ENCODE peak calls at places on chromosomes 4 and X, in five cellular contexts. E, S, O, I and A are unnamed samples.
A peak's percentile ranks its signal among the peaks of the same experiment; 100 is the strongest.

GRCh38 chr4:93031431-93032098 is 727.8 kb downstream of the GRID2 start:
- DNase-seq in I (no peak), E (no peak), O (no peak), S (no peak), A (no peak)

GRCh38 chrX:78027798-78028197 is 58.4 kb upstream of the PGAM4 start:
- DNase-seq in I (no peak), E (no peak), O (no peak), S (no peak), A (no peak)

GRCh38 chr4:26873391-26874026 is 12.9 kb downstream of the STIM2 start:
- DNase-seq in S (no peak), I (no peak), O (no peak), E (no peak), A (no peak)

GRCh38 chr4:137534516-137534915 is 2.2 kb upstream of the PCDH18 start:
- DNase-seq in O (no peak), I (no peak), E (no peak), S (peak; percentile 65), A (no peak)

GRCh38 chr4:137274404-137274803 is 257.9 kb downstream of the PCDH18 start:
- DNase-seq in I (no peak), S (peak; percentile 42), O (no peak), E (no peak), A (no peak)

GRCh38 chrX:124211312-124211942 is 121.0 kb upstream of the TEX13D start:
- DNase-seq in S (peak; percentile 48), I (peak; percentile 65), O (no peak), E (no peak), A (no peak)

GRCh38 chr4:76896731-76897521 is 1.0 kb downstream of the SOWAHB start:
- DNase-seq in I (peak; percentile 22), O (peak; percentile 16), S (peak; percentile 51), E (peak; percentile 40), A (peak; percentile 26)

GRCh38 chrX:72002886-72003285 is 92.2 kb downstream of the NHSL2 start:
- DNase-seq in S (peak; percentile 21), I (no peak), E (no peak), O (no peak), A (no peak)

GRCh38 chr4:117096462-117096861 is 11.1 kb upstream of the TRAM1L1 start:
- DNase-seq in I (no peak), O (no peak), E (no peak), S (no peak), A (no peak)

GRCh38 chr4:73448448-73449203 is 12.6 kb downstream of the AFP start:
- DNase-seq in E (no peak), I (no peak), S (no peak), O (no peak), A (no peak)

GRCh38 chrX:11261260-11261659 is 32.0 kb upstream of the AMELX start:
- DNase-seq in E (no peak), I (peak; percentile 82), S (peak; percentile 83), O (no peak), A (peak; percentile 41)

GRCh38 chr4:182827981-182828677 is 89.1 kb downstream of the DCTD start:
- DNase-seq in O (no peak), E (no peak), I (no peak), S (no peak), A (no peak)

GRCh38 chr4:170853422-170854021 is 763.8 kb upstream of the AADAT start:
- DNase-seq in O (no peak), S (peak; percentile 50), E (peak; percentile 31), I (peak; percentile 59), A (peak; percentile 14)

GRCh38 chr4:171142045-171142444 is 671.2 kb upstream of the GALNTL6 start:
- DNase-seq in S (no peak), I (no peak), E (no peak), O (no peak), A (no peak)

GRCh38 chrX:69024931-69025330 is 140.3 kb downstream of the PJA1 start:
- DNase-seq in O (peak; percentile 72), S (peak; percentile 63), I (peak; percentile 81), E (no peak), A (peak; percentile 90)

GRCh38 chr4:78954048-78954666 is 14.9 kb upstream of the PAQR3 start:
- DNase-seq in O (no peak), S (peak; percentile 30), I (peak; percentile 58), E (peak; percentile 30), A (no peak)

GRCh38 chrX:125203737-125204578 is 115.7 kb upstream of the TEX13C start:
- DNase-seq in E (no peak), S (peak; percentile 20), I (peak; percentile 37), O (peak; percentile 31), A (peak; percentile 48)

GRCh38 chrX:11470231-11470630 is 177.0 kb downstream of the AMELX start:
- DNase-seq in O (no peak), I (peak; percentile 90), E (no peak), S (peak; percentile 81), A (peak; percentile 28)

GRCh38 chrX:48920713-48921104 is 1.9 kb upstream of the PIM2 start:
- DNase-seq in S (no peak), E (no peak), I (no peak), O (no peak), A (no peak)

GRCh38 chr4:41880840-41881831 is 54.1 kb upstream of the TMEM33 start:
- DNase-seq in O (no peak), S (peak; percentile 26), E (no peak), I (no peak), A (no peak)

GRCh38 chr4:116361782-116362181 is 723.6 kb downstream of the TRAM1L1 start:
- DNase-seq in S (peak; percentile 2), I (no peak), O (no peak), E (no peak), A (no peak)

GRCh38 chr4:142850478-142850877 is 4.4 kb upstream of the INPP4B start:
- DNase-seq in S (peak; percentile 32), E (no peak), O (no peak), I (peak; percentile 47), A (no peak)

GRCh38 chr4:73661646-73662119 is 41.4 kb upstream of the RASSF6 start:
- DNase-seq in E (no peak), I (peak; percentile 94), O (no peak), S (peak; percentile 95), A (peak; percentile 56)

GRCh38 chrX:133188631-133189030 is 29.5 kb downstream of the TFDP3 start:
- DNase-seq in E (no peak), S (no peak), O (no peak), I (no peak), A (no peak)

GRCh38 chr4:88725986-88726385 is 28.4 kb upstream of the NAP1L5 start:
- DNase-seq in I (no peak), S (peak; percentile 12), E (no peak), O (no peak), A (peak; percentile 28)

GRCh38 chr4:37976513-37976912 is 16.3 kb downstream of the PTTG2 start:
- DNase-seq in I (no peak), E (no peak), O (no peak), S (peak; percentile 34), A (no peak)

GRCh38 chr4:168666531-168666930 is 169.7 kb downstream of the PALLD start:
- DNase-seq in E (no peak), S (peak; percentile 34), I (peak; percentile 75), O (no peak), A (no peak)

GRCh38 chr4:140790765-140791164 is 34.6 kb upstream of the TBC1D9 start:
- DNase-seq in O (no peak), S (no peak), I (peak; percentile 62), E (no peak), A (no peak)

GRCh38 chrX:154362085-154362742 is 12.2 kb downstream of the FLNA start:
- DNase-seq in O (no peak), E (no peak), S (no peak), I (no peak), A (no peak)
- H3K9me3 ChIP-seq in O (no peaks in the 10 kb centered on the region), E (no peaks in the 10 kb centered on the region), S (no peaks in the 10 kb centered on the region), I (no peaks in the 10 kb centered on the region), A (no peaks in the 10 kb centered on the region)

GRCh38 chr4:13544556-13545393 is 467 bp upstream of the NKX3-2 start:
- DNase-seq in I (peak; percentile 68), O (peak; percentile 71), E (peak; percentile 77), S (peak; percentile 76), A (peak; percentile 80)
- H3K27me3 ChIP-seq in I (peaks cover 37% of the 10 kb centered on the region), O (no peaks in the 10 kb centered on the region), E (peaks cover 45% of the 10 kb centered on the region), S (peaks cover 67% of the 10 kb centered on the region), A (no peaks in the 10 kb centered on the region)

GRCh38 chrX:135931644-135932487 is 38.4 kb downstream of the SAGE1 start:
- DNase-seq in S (peak; percentile 42), O (peak; percentile 25), E (peak; percentile 6), I (peak; percentile 64), A (peak; percentile 17)
- H3K9me3 ChIP-seq in S (no peaks in the 10 kb centered on the region), O (no peaks in the 10 kb centered on the region), E (no peaks in the 10 kb centered on the region), I (no peaks in the 10 kb centered on the region), A (no peaks in the 10 kb centered on the region)

DNA sequence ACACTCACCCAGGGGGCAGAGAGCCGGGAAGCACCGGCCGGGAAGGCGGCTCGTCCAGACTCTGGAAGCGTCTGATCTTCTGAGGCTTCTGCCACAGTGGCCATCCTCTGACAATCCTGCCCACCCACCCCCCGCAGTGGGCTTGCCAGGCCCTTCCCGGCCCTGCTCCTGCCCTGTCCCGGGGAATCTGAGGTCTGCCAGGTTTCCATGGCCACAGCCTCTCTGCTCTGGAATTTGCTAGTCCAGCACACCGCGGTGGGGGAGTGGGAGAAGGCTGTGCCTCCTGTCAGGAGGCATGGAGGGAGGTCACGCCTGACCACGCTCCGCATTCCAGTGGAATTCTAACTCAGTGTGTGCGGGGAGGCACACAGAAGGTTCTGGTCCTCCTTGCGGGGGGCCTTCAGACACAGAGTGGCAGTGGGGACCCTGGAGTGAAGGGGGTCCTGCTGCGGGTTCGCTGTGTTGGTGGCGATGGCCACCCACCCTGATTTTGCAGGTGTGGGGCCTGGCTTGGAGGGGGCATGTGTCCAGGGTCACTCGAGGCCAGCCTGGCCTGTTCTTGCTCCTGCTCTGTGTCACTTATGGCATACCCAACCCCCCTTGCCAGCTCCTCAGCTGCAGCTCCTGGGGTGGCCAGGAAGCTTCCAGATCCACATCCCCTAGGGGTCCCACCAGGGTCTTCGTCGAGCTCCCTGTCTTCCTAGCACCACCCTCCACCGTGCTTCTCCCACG is 55.6 kb upstream of the ADRA2C start:
- DNase-seq in O (no peak), E (peak; percentile 54), I (no peak), S (no peak), A (no peak)
- H3K27me3 ChIP-seq in O (no peaks in the 10 kb centered on the region), E (peaks cover 10% of the 10 kb centered on the region), I (peaks cover 26% of the 10 kb centered on the region), S (no peaks in the 10 kb centered on the region), A (no peaks in the 10 kb centered on the region)

GRCh38 chr4:98386-98785 is 25.9 kb upstream of the ZNF718 start:
- DNase-seq in E (no peak), S (no peak), O (no peak), I (no peak), A (no peak)
- H3K9me3 ChIP-seq in E (peaks cover 29% of the 10 kb centered on the region), S (peaks cover 13% of the 10 kb centered on the region), O (peaks cover 88% of the 10 kb centered on the region), I (peaks cover 7% of the 10 kb centered on the region), A (peaks cover 3% of the 10 kb centered on the region)

GRCh38 chr4:6538111-6538510 is 36.9 kb upstream of the MAN2B2 start:
- DNase-seq in E (no peak), I (no peak), S (no peak), O (no peak), A (no peak)

GRCh38 chr4:6538586-6538985 is 36.4 kb upstream of the MAN2B2 start:
- DNase-seq in O (no peak), S (no peak), I (no peak), E (no peak), A (no peak)

GRCh38 chr4:6541789-6542188 is 33.2 kb upstream of the MAN2B2 start:
- DNase-seq in S (no peak), I (peak; percentile 52), O (no peak), E (no peak), A (no peak)

GRCh38 chr4:6540879-6541278 is 34.1 kb upstream of the MAN2B2 start:
- DNase-seq in E (no peak), O (no peak), I (no peak), S (no peak), A (no peak)

GRCh38 chr4:6539009-6539764 is 35.8 kb upstream of the MAN2B2 start:
- DNase-seq in I (no peak), S (no peak), E (no peak), O (no peak), A (no peak)
- H3K27me3 ChIP-seq in I (peaks cover 12% of the 10 kb centered on the region), S (no peaks in the 10 kb centered on the region), E (peaks cover 8% of the 10 kb centered on the region), O (no peaks in the 10 kb centered on the region), A (peaks cover 4% of the 10 kb centered on the region)